ENCODE peak calls at places on chromosome 21, in six cellular contexts. J is GM13976; P is iPS-NIHi11; K is left cardiac atrium; L is activated CD4-positive, alpha-beta T cell treated with anti-CD3 and anti-CD28 coated beads, Interleukin-2, amount 10 ng/mL, durations not matched to agents 24 days and 14 days; M is occipital lobe. V is an unnamed sample.

GRCh38 chr21:46095814-46096595 is 1.9 kb upstream of the COL6A2 start:
- DNase-seq in L (peak; percentile 50), P (no peak), M (no peak), K (no peak), J (no peak), V (no peak)

GRCh38 chr21:45041351-45041805 is 33.0 kb upstream of the ADARB1 start:
- DNase-seq in L (no peak), P (no peak), M (no peak), K (peak; percentile 83), J (no peak), V (peak; percentile 88)

GRCh38 chr21:32412998-32413504 is 545 bp downstream of the EVA1C start:
- DNase-seq in K (peak; percentile 66), L (no peak), M (no peak), P (no peak), J (no peak), V (peak; percentile 61)

GRCh38 chr21:35145626-35146236 is 96.6 kb upstream of the RUNX1 start:
- DNase-seq in L (no peak), P (no peak), K (peak; percentile 24), J (no peak), M (no peak), V (no peak)

GRCh38 chr21:32382108-32382601 is 10.7 kb downstream of the URB1 start:
- DNase-seq in L (no peak), K (no peak), M (no peak), J (no peak), P (no peak), V (no peak)

GRCh38 chr21:20108976-20109375 is 889.2 kb upstream of the NCAM2 start:
- DNase-seq in M (no peak), P (no peak), K (no peak), L (no peak), J (no peak), V (no peak)

GRCh38 chr21:28074676-28075075 is 918.0 kb downstream of the LTN1 start:
- DNase-seq in J (no peak), P (no peak), M (no peak), L (no peak), K (no peak), V (no peak)

GRCh38 chr21:45542242-45542666 is at the start of gene SLC19A1:
- DNase-seq in M (peak; percentile 29), L (peak; percentile 95), K (peak; percentile 84), J (peak; percentile 97), P (peak; percentile 100), V (peak; percentile 70)